ENCODE peak calls at places on chromosomes 16 and 17, in four cellular contexts. Z, Q, D and I are unnamed samples.

GRCh38 chr16:85514601-85515318 is 98.4 kb upstream of the GSE1 start:
- DNase-seq in Z (no peak), D (no peak), Q (no peak), I (peak; percentile 99)

GRCh38 chr17:81049973-81050551 is 15.1 kb downstream of the BAIAP2 start:
- DNase-seq in Z (no peak), D (no peak), Q (peak; percentile 21), I (no peak)

GRCh38 chr17:82924812-82925211 is 85.0 kb upstream of the ZNF750 start:
- DNase-seq in D (no peak), Q (no peak), Z (no peak), I (peak; percentile 27)

GRCh38 chr17:14304222-14304844 is 3.5 kb downstream of the HS3ST3B1 start:
- DNase-seq in Q (no peak), Z (peak; percentile 39), D (no peak), I (no peak)

GRCh38 chr17:7612294-7612640 is 2.4 kb downstream of the FXR2 start:
- DNase-seq in Q (no peak), Z (no peak), D (no peak), I (no peak)

GRCh38 chr16:72974142-72974769 is 73.7 kb downstream of the ZFHX3 start:
- DNase-seq in Q (no peak), Z (no peak), D (no peak), I (no peak)

GRCh38 chr17:77742579-77742978 is 215.9 kb upstream of the TNRC6C start:
- DNase-seq in Z (no peak), Q (no peak), D (no peak), I (no peak)

GRCh38 chr16:457732-458400 is 32.4 kb downstream of the RAB11FIP3 start:
- DNase-seq in Z (no peak), Q (no peak), D (no peak), I (no peak)

GRCh38 chr17:78256705-78257559 is 25.5 kb downstream of the TMEM235 start:
- DNase-seq in Z (no peak), D (peak; percentile 42), Q (no peak), I (no peak)

GRCh38 chr16:73057369-73058210 is 9.7 kb upstream of the ZFHX3 start:
- DNase-seq in D (peak; percentile 22), Z (peak; percentile 65), Q (no peak), I (no peak)

GRCh38 chr17:7803981-7804380 is 30.0 kb upstream of the KDM6B start:
- DNase-seq in Z (no peak), Q (no peak), D (no peak), I (no peak)

GRCh38 chr17:17495448-17496188 is 577 bp downstream of the RASD1 start:
- DNase-seq in Z (peak; percentile 67), Q (no peak), D (no peak), I (no peak)
- TF ChIP-seq KDM1A in Z (no peak), Q (no peak), D (no peak), I (no peak)

DNA sequence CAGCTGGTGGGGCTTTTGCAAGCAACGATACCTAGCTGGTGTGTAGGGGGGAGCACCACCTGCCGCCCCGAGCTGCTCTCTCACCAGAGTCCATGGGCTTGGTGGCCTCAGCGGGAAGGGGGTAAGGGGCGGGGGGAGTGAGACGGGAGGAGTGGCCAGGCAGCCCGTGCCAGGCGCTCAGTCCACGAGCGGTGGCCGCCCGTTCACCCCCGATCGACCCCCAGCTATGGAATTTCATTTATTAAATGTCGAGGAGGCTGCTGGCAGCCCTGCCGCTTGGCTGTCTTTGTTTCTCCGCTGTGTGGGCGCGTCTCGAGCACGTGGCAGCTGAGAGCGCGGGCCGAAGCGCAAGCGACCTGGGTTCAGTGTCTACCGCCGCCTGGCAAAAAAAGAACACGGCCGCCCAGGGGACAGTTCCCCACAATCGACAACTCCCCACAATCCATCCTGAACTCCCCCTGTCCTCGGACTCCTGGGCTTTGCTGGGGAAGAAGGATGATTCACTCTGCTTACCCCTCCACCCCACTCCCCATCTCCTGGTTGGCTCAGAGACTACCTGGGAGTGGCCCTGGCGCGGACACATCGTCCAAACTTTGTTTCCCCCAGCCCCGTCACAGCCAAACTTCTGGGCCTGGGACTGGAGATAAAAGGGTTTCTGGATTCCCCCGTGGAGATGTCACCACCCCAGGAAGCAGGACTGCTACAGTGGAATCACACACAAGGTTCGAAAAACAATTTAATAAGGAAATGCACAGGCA is 1.7 kb upstream of the GIT1 start:
- DNase-seq in D (peak; percentile 74), Q (no peak), Z (no peak), I (peak; percentile 58)
- H3K36me3 ChIP-seq in D (no peaks in the 10 kb centered on the region), Q (no peaks in the 10 kb centered on the region), Z (no peaks in the 10 kb centered on the region), I (no peaks in the 10 kb centered on the region)

GRCh38 chr17:56754523-56755208 is 79.1 kb downstream of the C17orf67 start:
- DNase-seq in D (no peak), Q (no peak), Z (no peak), I (peak; percentile 83)

GRCh38 chr17:56755310-56755709 is 78.4 kb downstream of the C17orf67 start:
- DNase-seq in Z (no peak), Q (no peak), D (no peak), I (no peak)

GRCh38 chr17:56751145-56751743 is 82.5 kb downstream of the C17orf67 start:
- DNase-seq in Q (no peak), Z (no peak), D (no peak), I (no peak)

GRCh38 chr17:56756536-56756935 is 77.2 kb downstream of the C17orf67 start:
- DNase-seq in Z (no peak), Q (no peak), D (no peak), I (peak; percentile 24)

GRCh38 chr17:56752263-56752662 is 81.5 kb downstream of the C17orf67 start:
- DNase-seq in Q (no peak), D (no peak), Z (no peak), I (no peak)
- TF ChIP-seq SRF in Q (no peak), D (no peak), Z (no peak), I (no peak)

GRCh38 chr17:28716740-28717577 is 709 bp downstream of the RAB34 start:
- DNase-seq in D (no peak), Z (no peak), Q (no peak), I (no peak)
- TF ChIP-seq KDM1A in D (no peak), Z (no peak), Q (no peak), I (no peak)

GRCh38 chr16:81679721-81680430 is 99.2 kb upstream of the PLCG2 start:
- DNase-seq in Z (no peak), D (no peak), Q (no peak), I (no peak)
- H3K36me3 ChIP-seq in Z (peaks cover 12% of the 10 kb centered on the region), D (peaks cover 62% of the 10 kb centered on the region), Q (peaks cover 3% of the 10 kb centered on the region), I (peaks cover 86% of the 10 kb centered on the region)

GRCh38 chr16:21156767-21157467 is 1.6 kb upstream of the LDAF1 start:
- DNase-seq in Q (no peak), D (peak; percentile 53), Z (peak; percentile 61), I (peak; percentile 79)
- TF ChIP-seq SRF in Q (no peak), D (no peak), Z (peak; percentile 39), I (peak; percentile 90)

GRCh38 chr16:75048051-75048450 is 49.2 kb downstream of the ZNRF1 start:
- DNase-seq in D (peak; percentile 26), Q (no peak), Z (no peak), I (no peak)

GRCh38 chr16:75043175-75043937 is 44.5 kb downstream of the ZNRF1 start:
- DNase-seq in Q (peak; percentile 59), Z (no peak), D (peak; percentile 83), I (no peak)

GRCh38 chr16:75042423-75043174 is 43.8 kb downstream of the ZNRF1 start:
- DNase-seq in Z (no peak), D (no peak), Q (no peak), I (no peak)

GRCh38 chr16:75045424-75045823 is 46.6 kb downstream of the ZNRF1 start:
- DNase-seq in D (no peak), Q (no peak), Z (no peak), I (no peak)

DNA sequence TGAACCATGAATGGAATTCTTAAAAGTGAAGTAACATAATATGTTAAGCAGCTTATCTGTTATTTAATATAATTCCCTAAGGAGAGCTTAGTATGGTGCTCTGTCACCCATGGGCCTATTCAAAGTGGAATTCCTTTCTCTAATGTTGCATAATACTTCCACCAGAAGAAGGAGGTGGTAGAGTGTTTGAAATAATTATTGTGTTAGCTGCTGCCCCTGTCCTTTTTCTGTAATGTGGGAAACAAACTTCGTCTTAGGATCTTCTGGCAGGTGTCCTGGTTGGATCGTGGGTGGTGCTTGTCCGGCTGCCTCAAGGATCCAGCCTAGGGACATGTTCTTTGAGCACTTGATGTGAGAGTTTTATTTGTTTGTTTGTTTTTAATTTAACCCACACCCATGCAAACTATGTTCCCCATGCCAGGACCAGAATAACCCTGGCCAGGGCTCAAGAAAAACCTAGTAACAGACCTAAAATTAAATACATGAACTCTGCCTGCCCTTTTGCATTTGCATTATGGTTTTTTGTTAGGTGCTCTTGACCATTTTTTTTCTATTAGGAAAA is 46.1 kb downstream of the ZNRF1 start:
- DNase-seq in Z (no peak), D (no peak), Q (no peak), I (no peak)
- TF ChIP-seq KDM1A in Z (no peak), D (no peak), Q (no peak), I (no peak)

GRCh38 chr17:75694536-75694935 is 26.7 kb upstream of the ITGB4 start:
- DNase-seq in Z (no peak), D (no peak), Q (no peak), I (no peak)

GRCh38 chr17:75692976-75693375 is 25.8 kb downstream of the SAP30BP start:
- DNase-seq in Z (no peak), Q (no peak), D (no peak), I (no peak)

GRCh38 chr17:75695141-75695829 is 26.0 kb upstream of the ITGB4 start:
- DNase-seq in Q (no peak), D (no peak), Z (no peak), I (no peak)

GRCh38 chr17:75695830-75696271 is 25.4 kb upstream of the ITGB4 start:
- DNase-seq in D (no peak), Q (no peak), Z (no peak), I (no peak)

GRCh38 chr17:75693500-75694481 is 26.7 kb downstream of the SAP30BP start:
- DNase-seq in Q (no peak), Z (no peak), D (no peak), I (no peak)
- H3K36me3 ChIP-seq in Q (peaks cover 25% of the 10 kb centered on the region), Z (peaks cover 5% of the 10 kb centered on the region), D (peaks cover 83% of the 10 kb centered on the region), I (peaks cover 29% of the 10 kb centered on the region)

GRCh38 chr17:32281011-32281451 is 15.4 kb downstream of the RHBDL3 start:
- DNase-seq in Q (no peak), D (no peak), Z (peak; percentile 82), I (no peak)

GRCh38 chr17:32279933-32280716 is 14.5 kb downstream of the RHBDL3 start:
- DNase-seq in D (peak; percentile 79), Z (peak; percentile 80), Q (no peak), I (no peak)

GRCh38 chr17:32276217-32276616 is 10.6 kb downstream of the RHBDL3 start:
- DNase-seq in D (no peak), Z (no peak), Q (no peak), I (no peak)

GRCh38 chr17:32277284-32277683 is 11.7 kb downstream of the RHBDL3 start:
- DNase-seq in Z (no peak), Q (no peak), D (no peak), I (no peak)

GRCh38 chr17:32278815-32279214 is 13.2 kb downstream of the RHBDL3 start:
- DNase-seq in Z (no peak), D (no peak), Q (no peak), I (no peak)
- TF ChIP-seq SRF in Z (no peak), D (no peak), Q (no peak), I (no peak)